ENCODE peak calls at places on chromosomes 11 and 22, in eight cellular contexts. S is mammary epithelial cell, F is NCI-H1092, A is non-pigmented ciliary epithelial cell, D is NB4, Y is Right ventricle myocardium inferior, W is osteocyte, V is endothelial cell. C is an unnamed sample.

GRCh38 chr11:69115586-69116560 is 39.9 kb upstream of the SMIM38 start:
- DNase-seq in F (no peak), V (no peak), A (no peak), Y (peak), W (no peak), S (no peak), D (no peak), C (no peak)

GRCh38 chr11:122342089-122342749 is 226.2 kb upstream of the BLID start:
- DNase-seq in D (peak), A (no peak), V (no peak), F (no peak), S (peak), W (no peak), Y (no peak), C (peak)

GRCh38 chr11:95082576-95083001 is 7.1 kb upstream of the ENDOD1 start:
- DNase-seq in D (no peak), S (no peak), F (no peak), A (no peak), W (no peak), Y (no peak), V (no peak), C (no peak)

GRCh38 chr11:70699294-70700221 is 301.2 kb downstream of the CTTN start:
- DNase-seq in S (no peak), V (peak), Y (peak), A (no peak), F (no peak), W (no peak), D (no peak), C (no peak)

GRCh38 chr11:64935634-64936081 is at the start of gene GPHA2:
- DNase-seq in S (no peak), A (no peak), W (no peak), F (peak), D (no peak), Y (no peak), V (peak), C (no peak)

GRCh38 chr22:20979243-20979809 is 2.8 kb upstream of the LZTR1 start:
- DNase-seq in F (no peak), A (peak), D (no peak), S (peak), V (peak), Y (no peak), W (no peak), C (peak)

GRCh38 chr11:122923302-122923701 is 40.7 kb downstream of the JHY start:
- DNase-seq in F (no peak), S (no peak), D (no peak), Y (no peak), W (no peak), A (no peak), V (no peak), C (no peak)

GRCh38 chr11:103525069-103525468 is 415.8 kb downstream of the DYNC2H1 start:
- DNase-seq in Y (no peak), W (no peak), V (no peak), A (peak), D (no peak), F (no peak), S (peak), C (no peak)

GRCh38 chr11:113162590-113162961 is 151.8 kb upstream of the TTC12 start:
- DNase-seq in V (no peak), A (no peak), D (no peak), S (no peak), F (peak), Y (no peak), W (peak), C (no peak)

GRCh38 chr11:118152552-118153471 is at the start of gene SCN4B:
- DNase-seq in V (peak), F (no peak), S (peak), D (peak), Y (peak), W (no peak), A (no peak), C (no peak)

GRCh38 chr22:43592470-43592869 is 180.7 kb downstream of the MPPED1 start:
- DNase-seq in Y (no peak), F (no peak), S (no peak), A (no peak), V (peak), D (no peak), W (no peak), C (no peak)

GRCh38 chr22:19226428-19226827 is 47.9 kb upstream of the SLC25A1 start:
- DNase-seq in W (no peak), Y (no peak), S (no peak), A (no peak), D (no peak), F (no peak), V (no peak), C (no peak)

GRCh38 chr11:126419801-126420729 is 64.6 kb downstream of the ST3GAL4 start:
- DNase-seq in W (no peak), A (no peak), D (peak), Y (no peak), F (no peak), S (no peak), V (no peak), C (no peak)

GRCh38 chr22:47250995-47251765 is 488.7 kb downstream of the TBC1D22A start:
- DNase-seq in A (no peak), W (peak), V (no peak), Y (no peak), D (no peak), S (no peak), F (no peak), C (no peak)

GRCh38 chr22:17235149-17235655 is 16.0 kb upstream of the ADA2 start:
- DNase-seq in S (no peak), D (no peak), A (no peak), V (no peak), W (no peak), F (no peak), Y (no peak), C (no peak)

GRCh38 chr11:3164540-3165151 is 464 bp downstream of the OSBPL5 start:
- DNase-seq in A (no peak), S (no peak), Y (peak), V (no peak), W (no peak), F (no peak), D (peak), C (no peak)

GRCh38 chr22:24482586-24482985 is 12.5 kb upstream of the UPB1 start:
- DNase-seq in D (peak), F (no peak), Y (no peak), W (no peak), S (peak), A (peak), V (no peak), C (no peak)

C was measured in epithelial cell of prostate.